ENCODE peak calls at places on chromosomes 7 and 10, in seven cellular contexts. L is NCI-H1417 treated with DMSO at 0.1 percent for 48 hours, Q is RPMI7951, Z is MCF 10A, W is astrocyte, R is heart right ventricle, K is islet precursor cell. I is an unnamed sample.

GRCh38 chr10:22478555-22479334 is 133.4 kb downstream of the SPAG6 start:
- DNase-seq in L (no peak), Q (no peak), Z (no peak), W (no peak), R (no peak), K (no peak), I (no peak)

GRCh38 chr7:79529896-79530235 is 76.4 kb upstream of the MAGI2 start:
- DNase-seq in L (no peak), Q (no peak), Z (no peak), W (peak; percentile 15), R (no peak), K (no peak), I (no peak)

GRCh38 chr7:26293569-26294308 is 2.1 kb downstream of the SNX10 start:
- DNase-seq in L (no peak), Q (peak; percentile 62), Z (no peak), W (no peak), R (no peak), K (no peak), I (no peak)

GRCh38 chr10:124690971-124691370 is 53.2 kb downstream of the FAM53B start:
- DNase-seq in L (peak; percentile 67), Q (no peak), Z (no peak), W (no peak), R (no peak), K (no peak), I (no peak)

GRCh38 chr7:27608776-27609495 is 53.7 kb downstream of the HIBADH start:
- DNase-seq in L (no peak), Q (no peak), Z (peak; percentile 32), W (peak; percentile 68), R (no peak), K (no peak), I (no peak)

GRCh38 chr10:48600645-48601505 is 4.0 kb downstream of the ARHGAP22 start:
- DNase-seq in L (no peak), Q (no peak), Z (no peak), W (no peak), R (no peak), K (peak; percentile 40), I (no peak)

GRCh38 chr10:62687230-62687748 is 117.2 kb upstream of the ADO start:
- DNase-seq in L (no peak), Q (peak; percentile 73), Z (peak; percentile 34), W (peak; percentile 63), R (no peak), K (no peak), I (no peak)

GRCh38 chr10:122525788-122526187 is 34.8 kb upstream of the DMBT1 start:
- DNase-seq in L (no peak), Q (no peak), Z (peak; percentile 59), W (no peak), R (no peak), K (no peak), I (no peak)

GRCh38 chr10:86583983-86584382 is 62.4 kb upstream of the WAPL start:
- DNase-seq in L (no peak), Q (no peak), Z (no peak), W (no peak), R (no peak), K (no peak), I (no peak)

GRCh38 chr10:130558778-130559177 is 422.6 kb downstream of the GLRX3 start:
- DNase-seq in L (no peak), Q (no peak), Z (no peak), W (no peak), R (no peak), K (no peak), I (no peak)

GRCh38 chr7:102061981-102062390 is 224.7 kb upstream of the SH2B2 start:
- DNase-seq in L (no peak), Q (peak; percentile 21), Z (no peak), W (peak; percentile 25), R (no peak), K (peak; percentile 75), I (no peak)

GRCh38 chr7:24786941-24787340 is 29.7 kb upstream of the GSDME start:
- DNase-seq in L (no peak), Q (peak; percentile 100), Z (peak; percentile 92), W (peak; percentile 98), R (no peak), K (no peak), I (no peak)

GRCh38 chr10:96688789-96689188 is 31.5 kb downstream of the PIK3AP1 start:
- DNase-seq in L (no peak), Q (no peak), Z (no peak), W (no peak), R (no peak), K (no peak), I (no peak)

GRCh38 chr7:138317044-138317596 is 142.9 kb upstream of the TRIM24 start:
- DNase-seq in L (no peak), Q (no peak), Z (no peak), W (no peak), R (no peak), K (no peak), I (no peak)

GRCh38 chr10:98446656-98447221 is at the start of gene HPS1:
- DNase-seq in L (peak; percentile 13), Q (peak; percentile 59), Z (peak; percentile 57), W (peak; percentile 29), R (peak; percentile 87), K (no peak), I (no peak)

GRCh38 chr7:73904219-73905136 is 43.5 kb downstream of the TMEM270 start:
- DNase-seq in L (no peak), Q (peak; percentile 47), Z (peak; percentile 60), W (peak; percentile 32), R (no peak), K (peak; percentile 52), I (no peak)

GRCh38 chr10:5876181-5876768 is 13.4 kb downstream of the ANKRD16 start:
- DNase-seq in L (no peak), Q (peak; percentile 96), Z (no peak), W (peak; percentile 93), R (no peak), K (no peak), I (no peak)

GRCh38 chr7:81180573-81180972 is 261.7 kb upstream of the SEMA3C start:
- DNase-seq in L (no peak), Q (no peak), Z (no peak), W (no peak), R (no peak), K (no peak), I (no peak)

GRCh38 chr10:133465950-133466474 is 12.3 kb downstream of the SCART1 start:
- DNase-seq in L (no peak), Q (no peak), Z (no peak), W (no peak), R (no peak), K (no peak), I (no peak)

GRCh38 chr7:127792528-127793342 is 140.7 kb downstream of the SND1 start:
- DNase-seq in L (no peak), Q (peak; percentile 16), Z (peak; percentile 46), W (no peak), R (no peak), K (peak; percentile 77), I (no peak)

GRCh38 chr10:13262433-13262832 is 28.3 kb upstream of the UCMA start:
- DNase-seq in L (no peak), Q (no peak), Z (no peak), W (no peak), R (no peak), K (no peak), I (no peak)

GRCh38 chr7:129652914-129653313 is 41.4 kb downstream of the NRF1 start:
- DNase-seq in L (no peak), Q (no peak), Z (no peak), W (no peak), R (no peak), K (no peak), I (no peak)

GRCh38 chr7:46969303-46970130 is 612.4 kb downstream of the TNS3 start:
- DNase-seq in L (no peak), Q (peak; percentile 38), Z (peak; percentile 68), W (peak; percentile 87), R (no peak), K (no peak), I (no peak)

GRCh38 chr10:103192451-103193106 is 493 bp downstream of the NT5C2 start:
- DNase-seq in L (peak; percentile 2), Q (peak; percentile 82), Z (peak; percentile 76), W (peak; percentile 72), R (peak; percentile 82), K (peak; percentile 92), I (no peak)

GRCh38 chr7:5827755-5828154 is 46.3 kb upstream of the RNF216 start:
- DNase-seq in L (no peak), Q (peak; percentile 17), Z (peak; percentile 50), W (no peak), R (no peak), K (peak; percentile 62), I (no peak)

GRCh38 chr10:84216834-84217233 is 8.5 kb downstream of the LRIT2 start:
- DNase-seq in L (no peak), Q (no peak), Z (no peak), W (no peak), R (no peak), K (no peak), I (no peak)

GRCh38 chr10:95877881-95878280 is 29.9 kb upstream of the CC2D2B start:
- DNase-seq in L (no peak), Q (no peak), Z (no peak), W (no peak), R (no peak), K (no peak), I (no peak)

GRCh38 chr10:5617521-5617920 is 48.9 kb downstream of the ASB13 start:
- DNase-seq in L (no peak), Q (no peak), Z (no peak), W (no peak), R (no peak), K (peak; percentile 44), I (no peak)

GRCh38 chr10:115827180-115827579 is 445.8 kb downstream of the GFRA1 start:
- DNase-seq in L (no peak), Q (no peak), Z (no peak), W (peak; percentile 91), R (no peak), K (no peak), I (no peak)

GRCh38 chr10:33271969-33272583 is 62.4 kb downstream of the NRP1 start:
- DNase-seq in L (no peak), Q (peak; percentile 30), Z (no peak), W (no peak), R (no peak), K (no peak), I (no peak)

GRCh38 chr10:3467052-3467906 is 294.7 kb upstream of the PITRM1 start:
- DNase-seq in L (no peak), Q (peak; percentile 99), Z (peak; percentile 97), W (peak; percentile 99), R (peak; percentile 81), K (peak; percentile 94), I (no peak)

GRCh38 chr10:81876253-81876731 is 1.3 kb downstream of the NRG3 start:
- DNase-seq in L (no peak), Q (no peak), Z (no peak), W (no peak), R (no peak), K (peak; percentile 73), I (no peak)

GRCh38 chr7:120729300-120729699 is 128.6 kb downstream of the TSPAN12 start:
- DNase-seq in L (no peak), Q (no peak), Z (no peak), W (peak; percentile 6), R (no peak), K (no peak), I (no peak)

GRCh38 chr10:6320320-6321010 is 117.7 kb downstream of the PFKFB3 start:
- DNase-seq in L (no peak), Q (no peak), Z (no peak), W (no peak), R (no peak), K (no peak), I (no peak)

GRCh38 chr7:50739744-50740455 is 42.8 kb downstream of the GRB10 start:
- DNase-seq in L (no peak), Q (peak; percentile 70), Z (no peak), W (no peak), R (no peak), K (no peak), I (no peak)

GRCh38 chr10:72062832-72063702 is 25.3 kb downstream of the SPOCK2 start:
- DNase-seq in L (no peak), Q (no peak), Z (no peak), W (no peak), R (no peak), K (no peak), I (no peak)

GRCh38 chr10:95531994-95532399 is 29.2 kb downstream of the SORBS1 start:
- DNase-seq in L (no peak), Q (no peak), Z (no peak), W (no peak), R (no peak), K (no peak), I (no peak)

GRCh38 chr7:41113663-41114062 is 589.2 kb downstream of the INHBA start:
- DNase-seq in L (no peak), Q (no peak), Z (no peak), W (no peak), R (no peak), K (peak; percentile 80), I (no peak)